ENCODE peak calls at places on chromosomes 3 and 15, in seven cellular contexts. N, O, J, K, C, D and I are unnamed samples.

GRCh38 chr3:128470134-128470915 is 3.6 kb upstream of the DNAJB8 start:
- DNase-seq in K (no peak), O (no peak), C (no peak), N (no peak), D (no peak), J (no peak), I (no peak)

GRCh38 chr3:56720836-56721235 is 37.8 kb upstream of the TASOR start:
- DNase-seq in J (no peak), K (no peak), N (no peak), C (no peak), D (no peak), O (no peak), I (no peak)

GRCh38 chr3:151895881-151896661 is 22.6 kb downstream of the SUCNR1 start:
- DNase-seq in D (no peak), N (no peak), O (no peak), J (no peak), C (peak), K (no peak), I (no peak)

GRCh38 chr3:58049143-58049785 is 41.0 kb downstream of the FLNB start:
- DNase-seq in J (peak), O (peak), D (no peak), K (no peak), N (no peak), C (peak), I (peak)

GRCh38 chr3:81581966-81582599 is 179.4 kb downstream of the GBE1 start:
- DNase-seq in K (no peak), D (no peak), O (no peak), C (peak), N (peak), J (peak), I (no peak)

GRCh38 chr15:101126618-101127502 is 125.0 kb downstream of the CHSY1 start:
- DNase-seq in O (peak), C (peak), J (no peak), N (no peak), D (no peak), K (no peak), I (no peak)

GRCh38 chr15:58306591-58307312 is 125.0 kb upstream of the LIPC start:
- DNase-seq in J (no peak), O (no peak), D (no peak), N (no peak), C (no peak), K (no peak), I (no peak)

GRCh38 chr15:90210593-90210992 is 9.5 kb downstream of the SEMA4B start:
- DNase-seq in J (no peak), D (no peak), O (no peak), K (no peak), C (no peak), N (no peak), I (no peak)

GRCh38 chr3:150830094-150830681 is 67.2 kb upstream of the SIAH2 start:
- DNase-seq in D (no peak), J (peak), C (no peak), K (no peak), O (no peak), N (no peak), I (no peak)

GRCh38 chr15:40762919-40763800 is 708 bp upstream of the GCHFR start:
- DNase-seq in D (peak), K (no peak), N (no peak), O (peak), J (peak), C (no peak), I (peak)

GRCh38 chr3:52561028-52561749 is 24.8 kb downstream of the UQCC5 start:
- DNase-seq in K (no peak), D (no peak), O (no peak), J (no peak), N (no peak), C (no peak), I (no peak)

GRCh38 chr15:99925661-99926461 is 192.6 kb upstream of the LYSMD4 start:
- DNase-seq in D (peak), C (no peak), N (peak), J (peak), O (peak), K (peak), I (peak)

GRCh38 chr3:50208677-50209344 is 3.7 kb downstream of the SLC38A3 start:
- DNase-seq in O (no peak), J (no peak), C (no peak), N (no peak), D (no peak), K (no peak), I (no peak)

GRCh38 chr15:92869977-92870644 is 30.0 kb upstream of the CHD2 start:
- DNase-seq in O (no peak), J (peak), D (no peak), K (no peak), N (no peak), C (peak), I (no peak)

GRCh38 chr3:172869356-172869755 is 118.8 kb downstream of the ECT2 start:
- DNase-seq in J (peak), N (no peak), C (no peak), D (no peak), K (no peak), O (no peak), I (no peak)

GRCh38 chr15:45522931-45523331 is 376 bp upstream of the SLC30A4 start:
- DNase-seq in O (peak), N (no peak), C (peak), J (peak), K (no peak), D (peak), I (no peak)